ENCODE peak calls at places on chromosomes 5 and 9, in four cellular contexts. M is AG04449; Q is naive thymus-derived CD8-positive, alpha-beta T cell; T is stomach. B is an unnamed sample.

GRCh38 chr5:126805108-126805507 is 28.2 kb downstream of the LMNB1 start:
- DNase-seq in M (peak), Q (no peak), T (no peak), B (no peak)

GRCh38 chr5:1726956-1727355 is 72.7 kb downstream of the MRPL36 start:
- DNase-seq in M (no peak), Q (peak), T (peak), B (no peak)

GRCh38 chr5:171642894-171643293 is 142.7 kb upstream of the SMIM23 start:
- DNase-seq in M (no peak), Q (no peak), T (no peak), B (no peak)

GRCh38 chr9:121168052-121168451 is 33.6 kb downstream of the RAB14 start:
- DNase-seq in M (no peak), Q (no peak), T (no peak), B (peak)

GRCh38 chr9:34522971-34523797 is at the start of gene ENHO:
- DNase-seq in M (peak), Q (peak), T (peak), B (peak)

GRCh38 chr5:55232194-55232984 is 1.0 kb downstream of the CCNO start:
- DNase-seq in M (no peak), Q (no peak), T (peak), B (peak)

GRCh38 chr9:74322661-74323314 is 174.3 kb upstream of the RORB start:
- DNase-seq in M (no peak), Q (no peak), T (no peak), B (no peak)

GRCh38 chr5:128074171-128074570 is 9.4 kb upstream of the SLC12A2 start:
- DNase-seq in M (no peak), Q (no peak), T (no peak), B (no peak)

GRCh38 chr5:108670591-108671335 is 76.9 kb upstream of the FER start:
- DNase-seq in M (no peak), Q (no peak), T (no peak), B (peak)

GRCh38 chr9:134375430-134376385 is 49.5 kb downstream of the RXRA start:
- DNase-seq in M (no peak), Q (no peak), T (no peak), B (peak)

GRCh38 chr9:135082536-135082935 is 4.9 kb upstream of the OLFM1 start:
- DNase-seq in M (no peak), Q (no peak), T (no peak), B (no peak)

GRCh38 chr9:134983094-134983493 is 65.4 kb upstream of the FCN1 start:
- DNase-seq in M (no peak), Q (peak), T (peak), B (no peak)

GRCh38 chr5:143350790-143351603 is 52.5 kb downstream of the NR3C1 start:
- DNase-seq in M (peak), Q (no peak), T (no peak), B (no peak)

GRCh38 chr5:133977161-133977787 is 8.8 kb upstream of the C5orf15 start:
- DNase-seq in M (no peak), Q (no peak), T (peak), B (peak)

GRCh38 chr9:73270967-73271722 is 119.5 kb downstream of the ANXA1 start:
- DNase-seq in M (peak), Q (no peak), T (no peak), B (no peak)

GRCh38 chr5:83914662-83915418 is 194.2 kb upstream of the HAPLN1 start:
- DNase-seq in M (no peak), Q (no peak), T (no peak), B (no peak)

GRCh38 chr5:1437452-1437851 is 7.8 kb downstream of the SLC6A3 start:
- DNase-seq in M (no peak), Q (no peak), T (peak), B (no peak)

GRCh38 chr9:86176468-86176867 is 77.1 kb upstream of the GOLM1 start:
- DNase-seq in M (no peak), Q (no peak), T (no peak), B (peak)

GRCh38 chr5:96024683-96025475 is 63.2 kb upstream of the ELL2 start:
- DNase-seq in M (no peak), Q (no peak), T (no peak), B (no peak)

GRCh38 chr9:130692365-130692764 is 1.2 kb upstream of the EXOSC2 start:
- DNase-seq in M (no peak), Q (no peak), T (no peak), B (peak)

GRCh38 chr5:176606875-176607274 is 3.1 kb downstream of the GPRIN1 start:
- DNase-seq in M (no peak), Q (no peak), T (no peak), B (no peak)

GRCh38 chr5:171309526-171310333 is 682 bp downstream of the TLX3 start:
- DNase-seq in M (no peak), Q (no peak), T (no peak), B (no peak)

GRCh38 chr5:172223901-172224873 is 30.2 kb downstream of the EFCAB9 start:
- DNase-seq in M (no peak), Q (no peak), T (no peak), B (no peak)

GRCh38 chr9:89670114-89670513 is 65.3 kb downstream of the GADD45G start:
- DNase-seq in M (no peak), Q (no peak), T (no peak), B (no peak)

GRCh38 chr5:17180957-17181723 is 36.3 kb upstream of the BASP1 start:
- DNase-seq in M (peak), Q (no peak), T (no peak), B (no peak)

GRCh38 chr9:108272350-108272899 is 583.4 kb downstream of the ACTL7B start:
- DNase-seq in M (no peak), Q (no peak), T (peak), B (peak)

GRCh38 chr9:113274474-113275146 is 762 bp downstream of the CDC26 start:
- DNase-seq in M (no peak), Q (no peak), T (no peak), B (no peak)

GRCh38 chr5:123647066-123647465 is 135.1 kb downstream of the CSNK1G3 start:
- DNase-seq in M (no peak), Q (no peak), T (no peak), B (no peak)

GRCh38 chr9:129412814-129413536 is 207.9 kb downstream of the C9orf50 start:
- DNase-seq in M (peak), Q (no peak), T (peak), B (peak)

GRCh38 chr5:113112435-113112834 is 135.8 kb downstream of the DCP2 start:
- DNase-seq in M (no peak), Q (no peak), T (no peak), B (no peak)

GRCh38 chr5:9431496-9432258 is 114.2 kb downstream of the SEMA5A start:
- DNase-seq in M (no peak), Q (no peak), T (no peak), B (no peak)

GRCh38 chr5:138352722-138353549 is 451 bp downstream of the KDM3B start:
- DNase-seq in M (no peak), Q (peak), T (peak), B (peak)

GRCh38 chr5:16853511-16853910 is 82.6 kb downstream of the MYO10 start:
- DNase-seq in M (no peak), Q (no peak), T (no peak), B (no peak)

GRCh38 chr5:80194470-80194869 is 61.4 kb downstream of the SERINC5 start:
- DNase-seq in M (no peak), Q (no peak), T (no peak), B (no peak)

GRCh38 chr5:89313804-89314588 is 431.0 kb upstream of the MEF2C start:
- DNase-seq in M (peak), Q (no peak), T (no peak), B (no peak)

GRCh38 chr9:20729545-20729944 is 45.5 kb downstream of the FOCAD start:
- DNase-seq in M (no peak), Q (no peak), T (no peak), B (no peak)

GRCh38 chr9:136733611-136734010 is 9.1 kb downstream of the LCN10 start:
- DNase-seq in M (no peak), Q (no peak), T (no peak), B (no peak)